ENCODE peak calls at places on chromosomes 5 and 9, in five cellular contexts. S is mammary epithelial cell, B is small intestine, Z is mucosa of descending colon, E is right lobe of liver. Q is an unnamed sample. For H3K9me3, the result is how much of the 10 kb centered on the place peaks cover.

GRCh38 chr9:133759146-133759900 is 21.2 kb upstream of the SARDH start:
- DNase-seq in S (no peak), B (no peak), Z (peak), E (peak), Q (no peak)

GRCh38 chr5:61306531-61307195 is 25.4 kb upstream of the ZSWIM6 start:
- DNase-seq in S (no peak), B (no peak), Z (no peak), E (no peak), Q (no peak)

GRCh38 chr5:142792865-142793232 is 22.7 kb downstream of the ARHGAP26 start:
- DNase-seq in S (no peak), B (no peak), Z (no peak), E (no peak), Q (no peak)

GRCh38 chr9:97766092-97766491 is 69.0 kb upstream of the XPA start:
- DNase-seq in S (peak), B (no peak), Z (no peak), E (no peak), Q (peak)

GRCh38 chr5:11468334-11469039 is 435.8 kb downstream of the CTNND2 start:
- DNase-seq in S (peak), B (no peak), Z (no peak), E (no peak), Q (no peak)

GRCh38 chr5:109907751-109908150 is 218.0 kb downstream of the MAN2A1 start:
- DNase-seq in S (peak), B (no peak), Z (no peak), E (no peak), Q (no peak)

GRCh38 chr9:90894956-90895687 is 93.5 kb downstream of the SYK start:
- DNase-seq in S (no peak), B (no peak), Z (no peak), E (no peak), Q (no peak)

GRCh38 chr9:93576296-93577044 is at the start of gene PHF2:
- DNase-seq in S (no peak), B (no peak), Z (no peak), E (no peak), Q (peak)

GRCh38 chr5:34487202-34487879 is 168.8 kb upstream of the RAI14 start:
- DNase-seq in S (peak), B (no peak), Z (no peak), E (no peak), Q (no peak)

GRCh38 chr9:106921341-106921899 is 58.5 kb downstream of the ZNF462 start:
- DNase-seq in S (no peak), B (peak), Z (no peak), E (no peak), Q (peak)

GRCh38 chr5:139639619-139640431 is 8.3 kb upstream of the CXXC5 start:
- DNase-seq in S (peak), B (no peak), Z (no peak), E (peak), Q (no peak)

GRCh38 chr5:142437563-142437962 is 112.7 kb upstream of the SPRY4 start:
- DNase-seq in S (no peak), B (no peak), Z (no peak), E (no peak), Q (peak)

GRCh38 chr9:37746448-37747270 is 6.9 kb upstream of the TRMT10B start:
- DNase-seq in S (no peak), B (no peak), Z (no peak), E (no peak), Q (no peak)

GRCh38 chr9:94083384-94083783 is 880 bp upstream of the PTPDC1 start:
- DNase-seq in S (no peak), B (no peak), Z (no peak), E (no peak), Q (no peak)

GRCh38 chr5:139488269-139488668 is 5.7 kb upstream of the STING1 start:
- DNase-seq in S (no peak), B (no peak), Z (no peak), E (no peak), Q (no peak)

GRCh38 chr9:107020040-107020530 is 157.1 kb downstream of the ZNF462 start:
- DNase-seq in S (peak), B (no peak), Z (no peak), E (no peak), Q (no peak)

GRCh38 chr9:93154293-93154903 is 20.3 kb upstream of the NINJ1 start:
- DNase-seq in S (no peak), B (peak), Z (no peak), E (no peak), Q (peak)

GRCh38 chr5:122507581-122507980 is 195.5 kb downstream of the SNCAIP start:
- DNase-seq in S (peak), B (no peak), Z (no peak), E (no peak), Q (no peak)

GRCh38 chr9:35385042-35385441 is 104.9 kb upstream of the RUSC2 start:
- DNase-seq in S (peak), B (no peak), Z (no peak), E (no peak), Q (no peak)

GRCh38 chr5:21685536-21685935 is 1167.6 kb downstream of the CDH12 start:
- DNase-seq in S (peak), B (no peak), Z (no peak), E (no peak), Q (no peak)

GRCh38 chr9:21836437-21837161 is 34.2 kb downstream of the MTAP start:
- DNase-seq in S (peak), B (no peak), Z (no peak), E (no peak), Q (no peak)

GRCh38 chr9:134571326-134571871 is 70.2 kb upstream of the COL5A1 start:
- DNase-seq in S (no peak), B (no peak), Z (peak), E (no peak), Q (no peak)

GRCh38 chr5:154562244-154562861 is 84.3 kb upstream of the HAND1 start:
- DNase-seq in S (no peak), B (no peak), Z (no peak), E (no peak), Q (peak)

GRCh38 chr5:178931846-178932760 is 8.9 kb upstream of the ZNF454 start:
- DNase-seq in S (no peak), B (no peak), Z (no peak), E (no peak), Q (no peak)
- H3K9me3 ChIP-seq in S (half or more), B (under half), Z (half or more), E (under half), Q (half or more)

DNA sequence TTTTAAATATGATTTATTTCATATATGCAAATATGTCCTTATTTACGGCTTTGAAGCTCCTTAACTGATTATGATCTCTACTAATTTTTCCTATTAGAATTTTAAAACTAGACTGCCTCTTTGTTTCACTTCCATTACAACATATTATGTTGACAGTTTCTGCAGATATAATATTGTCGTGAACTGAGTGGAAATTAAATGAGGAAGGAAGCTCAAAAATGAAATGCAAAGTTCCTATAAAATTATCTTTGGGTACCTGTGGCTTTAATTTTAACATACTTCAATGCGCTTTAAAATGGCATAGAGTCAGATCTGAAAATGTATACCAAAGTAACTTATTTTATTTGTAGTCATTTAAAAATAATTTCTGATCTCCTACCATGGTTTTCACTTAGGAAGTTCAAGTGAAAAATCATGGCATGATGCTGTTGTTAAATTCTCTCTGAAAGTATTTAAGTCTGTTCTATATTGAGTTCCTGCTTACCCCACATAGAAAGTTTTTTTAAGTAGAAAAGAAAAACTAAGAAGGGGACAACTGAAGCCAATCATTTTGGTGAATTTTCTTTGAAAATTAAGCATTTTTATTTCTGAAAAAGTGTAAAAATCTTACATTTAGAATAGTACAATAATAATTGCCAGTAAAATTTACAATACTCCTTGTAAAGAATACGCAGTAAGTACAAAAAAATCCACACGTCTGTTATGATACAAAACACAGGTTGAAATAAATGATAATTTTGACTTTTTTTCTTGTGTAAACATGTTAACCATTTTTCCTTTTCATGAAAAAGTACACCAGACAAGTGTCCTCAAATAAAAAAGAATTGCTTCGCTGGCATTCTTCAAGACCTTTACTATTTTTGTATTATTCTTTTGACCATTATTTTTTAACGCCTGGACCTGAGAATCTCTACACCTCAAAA is 2.6 kb downstream of the FOXD1 start:
- DNase-seq in S (no peak), B (no peak), Z (no peak), E (no peak), Q (no peak)
- H3K4me3 ChIP-seq in S (peak), B (no peak), Z (no peak), E (no peak), Q (no peak)

GRCh38 chr5:126120939-126121338 is 302.3 kb upstream of the GRAMD2B start:
- DNase-seq in S (no peak), B (no peak), Z (no peak), E (no peak), Q (no peak)

GRCh38 chr5:126124706-126125345 is 298.4 kb upstream of the GRAMD2B start:
- DNase-seq in S (peak), B (no peak), Z (no peak), E (no peak), Q (no peak)

GRCh38 chr5:126126574-126126973 is 296.6 kb upstream of the GRAMD2B start:
- DNase-seq in S (no peak), B (no peak), Z (no peak), E (no peak), Q (no peak)

GRCh38 chr5:126119894-126120442 is 303.2 kb upstream of the GRAMD2B start:
- DNase-seq in S (no peak), B (no peak), Z (no peak), E (no peak), Q (no peak)

GRCh38 chr5:126122942-126123341 is 300.3 kb upstream of the GRAMD2B start:
- DNase-seq in S (peak), B (no peak), Z (no peak), E (no peak), Q (no peak)
- H3K9me3 ChIP-seq in S (under half), B (under half), Z (under half), E (under half), Q (under half)

GRCh38 chr9:119802115-119802514 is 432.9 kb upstream of the BRINP1 start:
- DNase-seq in S (no peak), B (no peak), Z (no peak), E (no peak), Q (no peak)
- H3K4me3 ChIP-seq in S (no peak), B (no peak), Z (no peak), E (no peak), Q (no peak)

DNA sequence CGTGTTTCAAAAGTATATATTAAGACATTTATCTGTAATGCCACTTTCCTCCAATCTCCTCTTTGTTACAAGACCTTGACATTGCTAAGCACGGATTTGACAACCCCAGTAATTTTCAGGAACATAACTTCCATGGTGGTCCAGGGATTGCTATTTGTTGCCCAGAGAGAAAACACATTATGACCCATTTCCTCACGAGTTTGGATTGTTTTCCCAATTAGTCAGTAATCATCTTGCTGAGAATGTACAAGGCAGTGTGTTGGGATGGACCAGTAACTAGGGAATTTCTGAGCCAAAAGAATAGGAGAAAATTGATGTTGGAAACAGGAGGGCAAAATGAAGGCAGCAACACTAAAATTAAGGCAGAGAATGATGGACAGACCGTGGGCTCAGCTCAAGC is 574.1 kb downstream of the EBF1 start:
- DNase-seq in S (no peak), B (no peak), Z (no peak), E (no peak), Q (no peak)
- H3K9me3 ChIP-seq in S (under half), B (under half), Z (under half), E (under half), Q (under half)

GRCh38 chr5:35851282-35851681 is 5.4 kb upstream of the IL7R start:
- DNase-seq in S (peak), B (no peak), Z (no peak), E (no peak), Q (no peak)

GRCh38 chr5:35852084-35852734 is 4.5 kb upstream of the IL7R start:
- DNase-seq in S (no peak), B (no peak), Z (no peak), E (no peak), Q (no peak)

GRCh38 chr5:35854248-35854647 is 2.4 kb upstream of the IL7R start:
- DNase-seq in S (no peak), B (peak), Z (no peak), E (no peak), Q (no peak)

GRCh38 chr5:35855221-35855620 is 1.5 kb upstream of the IL7R start:
- DNase-seq in S (no peak), B (no peak), Z (no peak), E (no peak), Q (no peak)

DNA sequence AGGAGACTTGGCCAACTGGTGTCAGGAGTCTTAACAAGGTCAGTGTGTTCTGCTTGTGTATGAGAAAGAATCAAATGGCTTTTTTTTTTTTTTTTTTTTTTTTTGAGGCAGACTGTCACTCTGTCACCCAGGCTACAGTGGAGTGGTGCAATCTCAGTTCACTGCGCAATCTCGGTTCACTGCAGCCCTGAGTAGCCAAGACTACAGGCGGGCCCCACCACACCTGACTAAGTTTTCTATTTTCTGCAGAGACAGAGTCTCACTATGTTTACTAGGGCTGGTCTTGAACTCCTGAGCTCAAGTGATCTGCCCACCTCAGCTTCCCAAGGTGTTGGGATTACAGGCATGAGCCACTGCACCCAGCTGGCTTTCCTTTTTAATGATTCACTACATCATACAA is 3.0 kb upstream of the IL7R start:
- DNase-seq in S (no peak), B (peak), Z (peak), E (no peak), Q (no peak)
- H3K4me3 ChIP-seq in S (no peak), B (no peak), Z (no peak), E (no peak), Q (no peak)

DNA sequence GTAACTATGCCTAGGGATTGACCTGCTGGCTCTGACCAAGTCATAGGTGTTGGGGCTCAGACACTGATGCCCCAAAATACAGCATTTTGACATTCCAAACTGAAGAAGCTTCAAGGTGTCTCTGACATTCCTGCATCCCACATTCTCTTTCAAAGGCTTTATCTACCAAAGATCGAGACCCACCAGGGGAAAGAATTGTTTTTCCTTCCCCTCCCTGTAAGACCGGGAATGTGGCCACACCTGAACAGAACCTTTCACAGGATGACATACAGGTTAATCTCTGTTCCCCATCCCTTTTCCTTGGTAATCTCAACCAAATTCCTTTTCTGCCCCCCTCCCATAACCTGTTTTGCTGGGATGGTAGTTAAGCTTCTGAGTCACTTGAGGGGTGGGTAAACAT is 72.3 kb downstream of the IQGAP2 start:
- DNase-seq in S (no peak), B (no peak), Z (no peak), E (no peak), Q (no peak)
- H3K9me3 ChIP-seq in S (under half), B (under half), Z (under half), E (under half), Q (under half)

DNA sequence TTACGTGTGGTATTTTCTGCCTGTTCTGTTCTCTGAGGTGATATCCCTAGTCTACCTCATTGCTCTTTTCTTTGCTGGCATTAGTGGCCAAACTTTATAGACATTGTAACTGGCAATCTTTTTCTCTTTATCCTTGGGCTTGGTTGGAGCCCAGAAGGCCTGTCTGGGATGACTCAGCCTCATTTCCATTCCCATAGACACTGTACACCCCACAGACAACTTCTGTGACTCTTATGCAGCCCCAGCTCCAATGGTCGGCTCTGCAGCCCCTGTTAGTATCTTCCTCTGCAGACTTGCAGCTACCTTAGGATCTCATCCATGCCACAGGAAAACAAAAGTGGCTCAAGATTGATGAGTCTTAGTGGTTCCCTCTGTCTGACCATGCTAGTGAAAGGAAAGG is 79.8 kb downstream of the CFAP95 start:
- DNase-seq in S (no peak), B (no peak), Z (no peak), E (no peak), Q (no peak)
- H3K4me3 ChIP-seq in S (no peak), B (no peak), Z (no peak), E (no peak), Q (no peak)

DNA sequence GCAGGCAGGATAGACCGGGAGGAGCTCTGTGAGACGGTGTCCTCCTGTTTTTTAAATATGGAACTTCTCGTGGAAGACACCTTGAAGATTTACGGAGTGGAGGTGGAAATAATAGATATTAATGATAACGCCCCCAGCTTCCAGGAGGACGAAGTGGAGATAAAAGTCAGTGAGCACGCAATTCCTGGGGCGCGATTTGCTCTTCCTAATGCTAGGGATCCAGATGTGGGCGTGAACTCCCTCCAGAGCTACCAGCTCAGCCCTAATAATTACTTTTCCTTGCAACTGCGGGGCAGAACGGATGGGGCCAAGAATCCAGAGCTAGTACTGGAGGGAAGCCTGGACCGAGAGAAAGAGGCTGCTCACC is 621 bp downstream of the PCDHGA11 start:
- DNase-seq in S (no peak), B (no peak), Z (no peak), E (no peak), Q (no peak)
- H3K9me3 ChIP-seq in S (half or more), B (under half), Z (half or more), E (under half), Q (under half)

Q was measured in Karpas-422.